ENCODE peak calls at places on chromosome 20, in eight cellular contexts. L is body of pancreas, E is left ventricle myocardium inferior, Q is ovary, W is adrenal gland, U is mammary epithelial cell, J is astrocyte, M is sigmoid colon. R is an unnamed sample.

GRCh38 chr20:47606414-47607207 is 104.9 kb downstream of the NCOA3 start:
- DNase-seq in U (no peak), M (no peak), Q (no peak), L (no peak), J (no peak), W (no peak), E (no peak), R (no peak)

GRCh38 chr20:19770375-19770774 is 12.3 kb downstream of the RIN2 start:
- DNase-seq in M (no peak), J (no peak), E (no peak), L (no peak), W (no peak), U (no peak), Q (no peak), R (no peak)

GRCh38 chr20:47392015-47392720 is 35.7 kb upstream of the ZMYND8 start:
- DNase-seq in Q (no peak), U (peak), W (peak), J (peak), E (peak), L (no peak), M (no peak), R (no peak)

GRCh38 chr20:24102290-24102689 is 113.7 kb upstream of the GGTLC1 start:
- DNase-seq in W (no peak), U (no peak), E (no peak), L (no peak), J (no peak), M (no peak), Q (no peak), R (peak)

GRCh38 chr20:11429889-11430580 is 487.7 kb upstream of the BTBD3 start:
- DNase-seq in J (no peak), L (no peak), E (no peak), M (no peak), U (no peak), W (no peak), Q (no peak), R (no peak)

GRCh38 chr20:52031574-52032303 is 159.8 kb downstream of the ZFP64 start:
- DNase-seq in J (peak), E (no peak), W (no peak), U (no peak), L (no peak), M (no peak), Q (peak), R (no peak)

GRCh38 chr20:34907616-34908469 is 31.4 kb downstream of the ACSS2 start:
- DNase-seq in W (peak), U (peak), J (peak), E (peak), M (no peak), Q (peak), L (peak), R (peak)

GRCh38 chr20:9200196-9200595 is 131.3 kb downstream of the PLCB4 start:
- DNase-seq in J (peak), M (no peak), L (no peak), U (no peak), W (no peak), E (no peak), Q (no peak), R (no peak)

GRCh38 chr20:57258055-57258454 is 8.4 kb downstream of the BMP7 start:
- DNase-seq in J (no peak), M (no peak), Q (no peak), W (no peak), E (no peak), U (no peak), L (no peak), R (no peak)

GRCh38 chr20:10511507-10512231 is 76.6 kb downstream of the SLX4IP start:
- DNase-seq in M (peak), W (peak), J (peak), E (peak), Q (peak), U (peak), L (peak), R (peak)

GRCh38 chr20:19456600-19457390 is 244.4 kb downstream of the SLC24A3 start:
- DNase-seq in L (no peak), M (no peak), Q (no peak), E (no peak), W (no peak), J (no peak), U (no peak), R (no peak)

GRCh38 chr20:62824476-62825287 is 7.8 kb downstream of the COL9A3 start:
- DNase-seq in J (no peak), E (no peak), U (no peak), Q (peak), L (peak), M (peak), W (no peak), R (no peak)

GRCh38 chr20:32036716-32037355 is 15.2 kb upstream of the HCK start:
- DNase-seq in U (no peak), Q (no peak), M (no peak), E (no peak), J (no peak), L (no peak), W (no peak), R (no peak)

GRCh38 chr20:16583444-16583843 is 10.2 kb upstream of the KIF16B start:
- DNase-seq in Q (no peak), E (no peak), M (no peak), U (no peak), J (no peak), W (no peak), L (no peak), R (no peak)

GRCh38 chr20:49889943-49890650 is 25.2 kb downstream of the SPATA2 start:
- DNase-seq in U (no peak), J (no peak), W (peak), Q (no peak), E (no peak), L (peak), M (peak), R (no peak)

GRCh38 chr20:49887251-49887827 is 28.0 kb downstream of the SPATA2 start:
- DNase-seq in M (peak), J (peak), W (peak), Q (no peak), U (no peak), E (no peak), L (peak), R (peak)

GRCh38 chr20:49889245-49889942 is 25.9 kb downstream of the SPATA2 start:
- DNase-seq in J (no peak), W (peak), M (peak), Q (no peak), U (no peak), E (no peak), L (peak), R (no peak)

GRCh38 chr20:49887828-49888340 is 27.4 kb downstream of the SPATA2 start:
- DNase-seq in E (no peak), M (peak), W (peak), J (no peak), Q (no peak), U (no peak), L (no peak), R (no peak)

GRCh38 chr20:49888341-49889244 is 26.7 kb downstream of the SPATA2 start:
- DNase-seq in U (peak), L (peak), W (peak), Q (peak), M (peak), E (no peak), J (peak), R (peak)
- H3K27ac ChIP-seq in U (no peak), L (peak), W (peak), Q (no peak), M (peak), E (peak), J (no peak), R (peak)

GRCh38 chr20:38791940-38792339 is 13.6 kb upstream of the PPP1R16B start:
- DNase-seq in W (no peak), L (no peak), J (no peak), Q (no peak), M (no peak), E (no peak), U (no peak), R (no peak)

GRCh38 chr20:38791291-38791690 is 14.2 kb upstream of the PPP1R16B start:
- DNase-seq in J (no peak), M (no peak), L (no peak), E (no peak), U (no peak), W (no peak), Q (no peak), R (no peak)

GRCh38 chr20:38787870-38788269 is 17.6 kb upstream of the PPP1R16B start:
- DNase-seq in M (no peak), W (no peak), J (no peak), Q (no peak), E (no peak), U (no peak), L (no peak), R (no peak)

GRCh38 chr20:38789503-38790209 is 15.8 kb upstream of the PPP1R16B start:
- DNase-seq in Q (no peak), M (no peak), J (peak), U (peak), W (no peak), E (no peak), L (no peak), R (no peak)

GRCh38 chr20:38790210-38791053 is 15.1 kb upstream of the PPP1R16B start:
- DNase-seq in U (peak), J (peak), E (no peak), L (no peak), W (peak), Q (no peak), M (no peak), R (no peak)
- TF ChIP-seq CTCF in U (peak), J (peak), E (peak), L (peak), W (peak), Q (no peak), M (no peak), R (peak)

GRCh38 chr20:41032243-41032642 is 3.6 kb downstream of the TOP1 start:
- DNase-seq in Q (no peak), L (no peak), J (peak), W (no peak), U (no peak), E (no peak), M (no peak), R (no peak)

GRCh38 chr20:41031243-41031619 is 2.6 kb downstream of the TOP1 start:
- DNase-seq in W (no peak), J (no peak), M (no peak), L (no peak), E (no peak), Q (no peak), U (no peak), R (no peak)

GRCh38 chr20:41029150-41029872 is 689 bp downstream of the TOP1 start:
- DNase-seq in E (peak), J (no peak), M (peak), Q (peak), L (peak), W (no peak), U (no peak), R (peak)

GRCh38 chr20:41028359-41029149 is at the start of gene TOP1:
- DNase-seq in J (peak), Q (peak), M (peak), W (peak), E (peak), U (peak), L (peak), R (peak)

GRCh38 chr20:41030536-41031242 is 2.1 kb downstream of the TOP1 start:
- DNase-seq in U (peak), Q (no peak), W (no peak), J (peak), L (no peak), M (no peak), E (no peak), R (no peak)
- H3K27ac ChIP-seq in U (peak), Q (no peak), W (no peak), J (peak), L (no peak), M (peak), E (peak), R (no peak)

GRCh38 chr20:49676581-49677291 is 36.9 kb downstream of the B4GALT5 start:
- DNase-seq in Q (no peak), L (no peak), W (no peak), U (peak), E (no peak), M (no peak), J (peak), R (no peak)

GRCh38 chr20:49672109-49672681 is 41.5 kb downstream of the B4GALT5 start:
- DNase-seq in W (no peak), U (no peak), L (no peak), J (no peak), Q (no peak), E (no peak), M (no peak), R (no peak)

GRCh38 chr20:49671429-49671828 is 42.2 kb downstream of the B4GALT5 start:
- DNase-seq in L (no peak), J (no peak), Q (no peak), W (no peak), E (no peak), M (no peak), U (no peak), R (no peak)

GRCh38 chr20:49675368-49676151 is 38.1 kb downstream of the B4GALT5 start:
- DNase-seq in Q (no peak), W (no peak), U (no peak), E (no peak), J (peak), M (no peak), L (no peak), R (no peak)

GRCh38 chr20:49674383-49675352 is 39.0 kb downstream of the B4GALT5 start:
- DNase-seq in U (peak), M (no peak), E (no peak), J (peak), L (no peak), Q (no peak), W (no peak), R (no peak)
- TF ChIP-seq CTCF in U (peak), M (no peak), E (no peak), J (no peak), L (no peak), Q (no peak), W (no peak), R (no peak)

DNA sequence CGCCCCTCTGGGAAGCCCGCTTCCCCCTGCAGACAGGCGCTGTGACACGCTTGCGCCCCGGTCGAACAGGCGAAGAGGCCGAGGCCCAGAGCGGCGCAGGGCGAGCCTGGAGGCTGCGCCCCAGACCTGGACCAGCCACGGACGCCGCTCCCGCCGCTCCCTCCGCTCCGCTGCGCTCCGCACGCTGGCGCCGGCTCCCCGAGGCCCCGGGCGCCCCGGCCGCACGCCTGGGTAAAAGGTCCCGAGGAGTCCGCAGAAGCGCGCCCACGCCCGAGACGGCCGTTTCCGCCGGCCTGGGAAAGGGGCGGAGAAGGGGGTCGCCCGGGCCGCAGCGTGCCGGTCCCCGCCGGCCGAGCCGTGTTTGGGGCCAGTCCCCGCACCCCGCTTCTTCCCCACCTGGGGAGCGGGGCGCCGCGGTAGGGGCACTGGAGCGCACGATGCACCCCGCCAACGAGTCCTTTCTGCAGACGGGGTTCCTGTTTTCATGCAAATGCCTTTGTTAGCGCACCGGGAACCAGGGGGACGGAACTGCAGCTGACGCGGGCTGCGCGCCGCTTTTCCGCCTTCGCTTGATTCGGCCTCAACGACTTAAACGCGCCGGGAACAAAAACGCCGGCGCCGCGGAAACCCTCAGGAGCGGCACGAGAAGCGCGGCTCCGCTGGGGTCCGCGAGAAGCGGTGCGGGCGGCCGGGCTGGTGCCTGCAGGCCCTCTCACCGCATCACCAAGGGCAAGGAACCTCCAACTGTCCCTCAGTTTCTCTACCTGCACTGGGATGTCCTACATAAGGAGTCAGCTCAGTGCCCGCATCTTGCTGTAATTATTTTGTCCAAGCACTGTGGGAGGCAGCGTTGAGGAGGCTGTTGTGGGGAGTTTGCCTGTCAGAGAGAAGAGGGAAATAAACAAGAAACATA is 91.7 kb upstream of the SIRPA start:
- DNase-seq in L (peak), W (peak), Q (no peak), J (peak), U (no peak), E (peak), M (peak), R (peak)
- H3K27ac ChIP-seq in L (peak), W (peak), Q (no peak), J (no peak), U (no peak), E (peak), M (peak), R (no peak)

GRCh38 chr20:61661025-61661424 is 404.7 kb downstream of the TAF4 start:
- DNase-seq in L (no peak), Q (no peak), E (no peak), M (no peak), U (no peak), J (no peak), W (no peak), R (no peak)

GRCh38 chr20:61661583-61661982 is 404.1 kb downstream of the TAF4 start:
- DNase-seq in U (no peak), J (no peak), M (no peak), E (no peak), L (no peak), W (no peak), Q (no peak), R (no peak)

GRCh38 chr20:61662946-61663460 is 402.7 kb downstream of the TAF4 start:
- DNase-seq in U (no peak), Q (no peak), M (no peak), J (no peak), E (no peak), L (no peak), W (no peak), R (no peak)

GRCh38 chr20:61663521-61664425 is 401.9 kb downstream of the TAF4 start:
- DNase-seq in E (no peak), W (no peak), L (no peak), Q (no peak), U (no peak), M (no peak), J (no peak), R (no peak)

DNA sequence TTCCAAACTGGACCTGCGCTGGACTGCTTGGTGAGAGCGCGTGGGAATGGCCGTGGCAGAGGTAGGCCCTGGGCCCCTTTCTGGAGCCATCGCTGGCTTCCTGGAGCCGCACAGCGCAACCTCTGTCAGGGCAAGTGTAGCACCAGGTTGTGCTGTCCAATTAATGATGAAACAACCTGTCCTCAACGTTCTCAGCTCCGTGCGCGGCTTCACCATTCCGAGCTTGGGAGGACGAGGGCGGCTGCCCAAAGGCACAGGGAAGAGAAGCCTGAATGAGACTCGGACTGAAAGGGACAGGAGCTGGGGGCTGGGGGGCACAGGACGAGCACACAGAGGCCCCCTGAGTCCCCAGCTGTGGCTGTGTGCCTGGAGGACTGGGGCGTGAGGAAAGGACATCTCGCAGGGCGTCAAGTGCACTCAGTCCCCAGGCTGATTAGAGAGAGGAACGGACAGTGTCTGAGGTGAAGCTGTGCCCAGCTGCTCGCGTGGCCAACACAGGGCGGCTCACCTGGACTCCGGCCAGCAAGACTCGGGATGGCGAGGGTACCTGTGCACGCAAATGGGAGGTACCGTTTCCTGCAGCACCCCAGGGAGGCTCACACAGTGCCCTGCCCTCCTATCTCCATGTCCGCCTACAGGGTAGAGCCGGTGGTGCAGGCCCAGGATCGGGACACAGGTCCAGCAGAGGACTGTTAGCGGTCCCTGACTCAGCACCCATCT is 403.3 kb downstream of the TAF4 start:
- DNase-seq in M (no peak), J (no peak), L (no peak), Q (no peak), W (no peak), U (no peak), E (no peak), R (no peak)
- TF ChIP-seq CTCF in M (no peak), J (no peak), L (no peak), Q (no peak), W (no peak), U (no peak), E (no peak), R (no peak)

GRCh38 chr20:15047561-15047960 is 710.1 kb upstream of the FLRT3 start:
- DNase-seq in Q (no peak), W (no peak), L (no peak), E (no peak), M (no peak), J (no peak), U (no peak), R (no peak)
- H3K27ac ChIP-seq in Q (no peak), W (no peak), L (no peak), E (no peak), M (no peak), J (no peak), U (no peak), R (no peak)

DNA sequence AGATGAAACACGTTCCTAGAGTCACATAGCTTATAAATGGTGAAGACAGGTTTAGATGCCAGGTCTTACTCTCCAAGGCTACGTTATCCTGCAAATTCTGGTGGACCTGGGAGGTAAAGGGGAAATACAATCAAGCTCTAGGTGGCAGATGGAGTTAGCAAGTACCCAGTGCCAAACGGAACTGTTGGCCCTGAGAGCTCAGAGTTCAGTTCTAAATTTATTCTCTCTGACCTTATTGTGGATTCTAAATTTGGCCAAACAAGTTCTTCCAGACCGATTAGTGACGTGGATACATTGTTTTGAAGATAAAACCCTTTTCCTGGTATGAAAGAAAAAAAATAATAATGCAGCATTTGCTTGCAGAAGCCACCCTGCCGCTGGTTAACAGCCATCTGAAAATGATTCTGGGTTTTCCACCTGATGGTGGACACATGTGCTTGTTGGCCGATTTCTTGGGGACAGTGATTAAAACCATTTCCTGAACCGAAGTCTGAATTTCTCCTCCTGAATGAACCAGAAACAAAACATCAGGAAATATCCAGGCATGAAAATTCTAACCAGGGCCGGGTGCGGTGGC is 32.5 kb downstream of the RIPOR3 start:
- DNase-seq in J (no peak), L (peak), W (peak), M (no peak), Q (no peak), U (no peak), E (no peak), R (peak)
- TF ChIP-seq CTCF in J (no peak), L (peak), W (peak), M (no peak), Q (no peak), U (no peak), E (peak), R (no peak)

DNA sequence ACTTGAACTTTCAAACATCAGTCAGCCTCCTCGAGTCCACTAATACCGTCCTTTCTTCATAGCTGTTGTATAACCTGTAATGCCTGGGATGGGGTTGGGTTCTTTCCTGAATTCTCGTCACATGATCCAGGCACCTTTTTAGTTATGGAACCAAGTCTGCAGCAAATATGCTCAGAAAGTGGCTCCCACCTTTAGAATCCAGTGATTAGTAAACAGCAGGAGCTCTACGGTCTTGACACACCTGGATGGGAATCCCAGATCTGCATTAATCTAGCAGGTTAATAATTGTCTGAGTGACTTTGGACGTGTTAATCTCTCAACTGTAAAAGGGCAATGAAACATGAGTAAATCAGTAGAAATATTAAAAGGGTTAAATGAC is 729 bp upstream of the ZHX3 start:
- DNase-seq in L (no peak), Q (no peak), U (no peak), M (no peak), E (no peak), W (no peak), J (no peak), R (no peak)
- H3K27ac ChIP-seq in L (peak), Q (no peak), U (no peak), M (peak), E (peak), W (peak), J (no peak), R (no peak)

GRCh38 chr20:25220021-25220730 is 24.7 kb downstream of the ENTPD6 start:
- DNase-seq in J (no peak), E (no peak), U (no peak), M (no peak), L (no peak), Q (no peak), W (no peak), R (peak)
- TF ChIP-seq CTCF in J (peak), E (peak), U (peak), M (no peak), L (no peak), Q (no peak), W (peak), R (no peak)